ENCODE peak calls at places on chromosomes 4 and X, in eight cellular contexts. One of them, this sample, is unnamed. For H3K4me1 and H3K36me3, the result is how much of the 10 kb centered on the place peaks cover.

GRCh38 chr4:20318899-20319291 is 67.2 kb downstream of the SLIT2 start:
- DNase-seq in ovary: no peak
- DNase-seq in adipocyte: peak
- DNase-seq in mammary epithelial cell: no peak
- DNase-seq in HCT116: no peak
- DNase-seq in aorta: no peak
- DNase-seq in CD8-positive, alpha-beta T cell: no peak
- DNase-seq in psoas muscle: no peak
- DNase-seq in this sample: peak

GRCh38 chrX:19121898-19122640 is at the start of gene ADGRG2:
- DNase-seq in ovary: peak
- DNase-seq in adipocyte: peak
- DNase-seq in mammary epithelial cell: peak
- DNase-seq in HCT116: no peak
- DNase-seq in aorta: peak
- DNase-seq in CD8-positive, alpha-beta T cell: no peak
- DNase-seq in psoas muscle: no peak
- DNase-seq in this sample: peak

GRCh38 chr4:2243682-2244380 is 1.9 kb upstream of the HAUS3 start:
- DNase-seq in ovary: peak
- DNase-seq in adipocyte: peak
- DNase-seq in mammary epithelial cell: no peak
- DNase-seq in HCT116: no peak
- DNase-seq in aorta: peak
- DNase-seq in CD8-positive, alpha-beta T cell: no peak
- DNase-seq in psoas muscle: peak
- DNase-seq in this sample: no peak

GRCh38 chrX:31212856-31213748 is 141.3 kb upstream of the FTHL17 start:
- DNase-seq in ovary: no peak
- DNase-seq in adipocyte: no peak
- DNase-seq in mammary epithelial cell: peak
- DNase-seq in HCT116: no peak
- DNase-seq in aorta: no peak
- DNase-seq in CD8-positive, alpha-beta T cell: no peak
- DNase-seq in psoas muscle: no peak
- DNase-seq in this sample: no peak

GRCh38 chr4:6692806-6693205 is 872 bp upstream of the S100P start:
- DNase-seq in ovary: no peak
- DNase-seq in adipocyte: peak
- DNase-seq in mammary epithelial cell: peak
- DNase-seq in HCT116: no peak
- DNase-seq in aorta: no peak
- DNase-seq in CD8-positive, alpha-beta T cell: no peak
- DNase-seq in psoas muscle: no peak
- DNase-seq in this sample: no peak

GRCh38 chrX:54180403-54180802 is 2.7 kb downstream of the FAM120C start:
- DNase-seq in ovary: no peak
- DNase-seq in adipocyte: peak
- DNase-seq in mammary epithelial cell: no peak
- DNase-seq in HCT116: no peak
- DNase-seq in aorta: no peak
- DNase-seq in CD8-positive, alpha-beta T cell: no peak
- DNase-seq in psoas muscle: no peak
- DNase-seq in this sample: no peak

GRCh38 chr4:79651516-79651915 is 243.5 kb upstream of the GK2 start:
- DNase-seq in ovary: no peak
- DNase-seq in adipocyte: peak
- DNase-seq in mammary epithelial cell: no peak
- DNase-seq in HCT116: no peak
- DNase-seq in aorta: no peak
- DNase-seq in CD8-positive, alpha-beta T cell: no peak
- DNase-seq in psoas muscle: no peak
- DNase-seq in this sample: no peak

GRCh38 chr4:865121-865465 is 39.2 kb upstream of the CPLX1 start:
- DNase-seq in ovary: no peak
- DNase-seq in adipocyte: no peak
- DNase-seq in mammary epithelial cell: no peak
- DNase-seq in HCT116: no peak
- DNase-seq in aorta: no peak
- DNase-seq in CD8-positive, alpha-beta T cell: peak
- DNase-seq in psoas muscle: no peak
- DNase-seq in this sample: no peak

GRCh38 chrX:8987672-8988250 is 46.2 kb downstream of the FAM9B start:
- DNase-seq in ovary: no peak
- DNase-seq in adipocyte: no peak
- DNase-seq in mammary epithelial cell: no peak
- DNase-seq in HCT116: no peak
- DNase-seq in aorta: no peak
- DNase-seq in CD8-positive, alpha-beta T cell: peak
- DNase-seq in psoas muscle: no peak
- DNase-seq in this sample: no peak

GRCh38 chr4:111792592-111792991 is 352.7 kb upstream of the FAM241A start:
- DNase-seq in ovary: no peak
- DNase-seq in adipocyte: no peak
- DNase-seq in mammary epithelial cell: no peak
- DNase-seq in HCT116: no peak
- DNase-seq in aorta: no peak
- DNase-seq in CD8-positive, alpha-beta T cell: no peak
- DNase-seq in psoas muscle: no peak
- DNase-seq in this sample: no peak

GRCh38 chr4:184798504-184798903 is 27.3 kb downstream of the ACSL1 start:
- DNase-seq in ovary: no peak
- DNase-seq in adipocyte: no peak
- DNase-seq in mammary epithelial cell: no peak
- DNase-seq in HCT116: no peak
- DNase-seq in aorta: no peak
- DNase-seq in CD8-positive, alpha-beta T cell: no peak
- DNase-seq in psoas muscle: no peak
- DNase-seq in this sample: no peak

GRCh38 chr4:173288296-173288695 is 45.9 kb downstream of the HMGB2 start:
- DNase-seq in ovary: no peak
- DNase-seq in adipocyte: peak
- DNase-seq in mammary epithelial cell: peak
- DNase-seq in HCT116: peak
- DNase-seq in aorta: no peak
- DNase-seq in CD8-positive, alpha-beta T cell: peak
- DNase-seq in psoas muscle: no peak
- DNase-seq in this sample: peak

GRCh38 chr4:98284640-98285046 is 23.5 kb downstream of the RAP1GDS1 start:
- DNase-seq in ovary: no peak
- DNase-seq in adipocyte: no peak
- DNase-seq in mammary epithelial cell: peak
- DNase-seq in HCT116: peak
- DNase-seq in aorta: no peak
- DNase-seq in CD8-positive, alpha-beta T cell: no peak
- DNase-seq in psoas muscle: no peak
- DNase-seq in this sample: no peak

GRCh38 chr4:78154972-78155371 is 97.8 kb downstream of the FRAS1 start:
- DNase-seq in ovary: no peak
- DNase-seq in adipocyte: no peak
- DNase-seq in mammary epithelial cell: no peak
- DNase-seq in HCT116: no peak
- DNase-seq in aorta: no peak
- DNase-seq in CD8-positive, alpha-beta T cell: no peak
- DNase-seq in psoas muscle: no peak
- DNase-seq in this sample: no peak

GRCh38 chr4:145937990-145938611 is 522 bp downstream of the ZNF827 start:
- DNase-seq in ovary: peak
- DNase-seq in adipocyte: peak
- DNase-seq in mammary epithelial cell: peak
- DNase-seq in HCT116: no peak
- DNase-seq in aorta: no peak
- DNase-seq in CD8-positive, alpha-beta T cell: peak
- DNase-seq in psoas muscle: no peak
- DNase-seq in this sample: peak

GRCh38 chrX:46485897-46486296 is 59.3 kb downstream of the ZNF674 start:
- DNase-seq in ovary: no peak
- DNase-seq in adipocyte: no peak
- DNase-seq in mammary epithelial cell: no peak
- DNase-seq in HCT116: no peak
- DNase-seq in aorta: no peak
- DNase-seq in CD8-positive, alpha-beta T cell: no peak
- DNase-seq in psoas muscle: no peak
- DNase-seq in this sample: peak

GRCh38 chr4:74316397-74316796 is 8.1 kb downstream of the EPGN start:
- DNase-seq in ovary: no peak
- DNase-seq in adipocyte: peak
- DNase-seq in mammary epithelial cell: no peak
- DNase-seq in HCT116: no peak
- DNase-seq in aorta: no peak
- DNase-seq in CD8-positive, alpha-beta T cell: no peak
- DNase-seq in psoas muscle: no peak
- DNase-seq in this sample: no peak

GRCh38 chrX:84362184-84362838 is 139.9 kb downstream of the HDX start:
- DNase-seq in ovary: no peak
- DNase-seq in adipocyte: peak
- DNase-seq in mammary epithelial cell: no peak
- DNase-seq in HCT116: no peak
- DNase-seq in aorta: no peak
- DNase-seq in CD8-positive, alpha-beta T cell: no peak
- DNase-seq in psoas muscle: no peak
- DNase-seq in this sample: no peak

GRCh38 chr4:62431513-62431912 is 1231.4 kb downstream of the ADGRL3 start:
- DNase-seq in ovary: no peak
- DNase-seq in adipocyte: no peak
- DNase-seq in mammary epithelial cell: peak
- DNase-seq in HCT116: no peak
- DNase-seq in aorta: no peak
- DNase-seq in CD8-positive, alpha-beta T cell: no peak
- DNase-seq in psoas muscle: no peak
- DNase-seq in this sample: peak

GRCh38 chr4:8155048-8155447 is 3.6 kb downstream of the ABLIM2 start:
- DNase-seq in ovary: no peak
- DNase-seq in adipocyte: peak
- DNase-seq in mammary epithelial cell: no peak
- DNase-seq in HCT116: no peak
- DNase-seq in aorta: no peak
- DNase-seq in CD8-positive, alpha-beta T cell: no peak
- DNase-seq in psoas muscle: no peak
- DNase-seq in this sample: no peak

GRCh38 chr4:169256101-169256612 is 14.6 kb downstream of the SH3RF1 start:
- DNase-seq in ovary: no peak
- DNase-seq in adipocyte: no peak
- DNase-seq in mammary epithelial cell: no peak
- DNase-seq in HCT116: no peak
- DNase-seq in aorta: no peak
- DNase-seq in CD8-positive, alpha-beta T cell: no peak
- DNase-seq in psoas muscle: no peak
- DNase-seq in this sample: no peak

DNA sequence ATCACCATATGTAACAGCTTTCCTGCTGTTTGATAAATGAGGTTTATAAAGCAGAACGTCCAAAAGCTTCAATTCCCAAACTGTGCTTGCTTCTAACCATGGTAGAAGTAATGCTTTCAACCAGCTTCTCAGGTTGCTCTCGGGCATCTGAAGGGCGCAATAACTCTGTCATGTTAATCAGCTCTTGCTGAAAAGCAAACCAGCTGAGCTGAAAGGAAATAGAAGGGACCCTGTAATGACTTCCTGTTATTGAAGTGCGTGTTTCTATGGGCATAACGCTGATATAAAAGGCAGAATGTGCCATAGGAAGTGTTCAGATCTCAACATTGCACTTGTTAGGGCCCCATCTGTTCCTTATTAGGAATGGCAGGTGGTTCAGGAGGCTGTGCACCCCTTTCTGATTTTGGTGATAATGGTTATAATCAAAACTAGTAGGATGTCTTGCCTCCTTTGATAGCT is 21.2 kb downstream of the HERC3 start:
- DNase-seq in ovary: no peak
- DNase-seq in adipocyte: no peak
- DNase-seq in mammary epithelial cell: no peak
- DNase-seq in HCT116: no peak
- DNase-seq in aorta: no peak
- DNase-seq in CD8-positive, alpha-beta T cell: peak
- DNase-seq in psoas muscle: no peak
- DNase-seq in this sample: no peak
- H3K4me1 ChIP-seq in ovary: under half
- H3K4me1 ChIP-seq in adipocyte: half or more
- H3K4me1 ChIP-seq in mammary epithelial cell: half or more
- H3K4me1 ChIP-seq in HCT116: under half
- H3K4me1 ChIP-seq in aorta: under half
- H3K4me1 ChIP-seq in CD8-positive, alpha-beta T cell: half or more
- H3K4me1 ChIP-seq in psoas muscle: half or more
- H3K4me1 ChIP-seq in this sample: under half

DNA sequence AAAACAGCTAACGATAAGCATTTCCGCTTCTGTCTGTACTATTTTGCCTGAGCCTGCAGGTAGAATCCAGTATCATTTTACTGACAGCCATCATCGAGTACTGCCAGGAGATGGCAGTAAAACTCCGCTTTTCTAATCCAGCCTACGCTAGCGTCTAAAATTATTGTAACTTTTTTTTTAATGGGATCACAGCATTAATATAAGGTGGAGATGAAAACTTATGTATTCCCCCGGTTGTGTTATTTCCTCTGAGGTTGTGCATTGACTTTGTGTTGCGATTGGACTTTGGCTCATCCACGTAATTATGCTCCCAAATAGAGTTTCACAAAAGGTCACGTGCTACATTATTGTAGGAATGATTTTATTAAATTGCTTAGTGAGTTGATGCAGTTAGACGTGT is 248.1 kb downstream of the C4orf33 start:
- DNase-seq in ovary: no peak
- DNase-seq in adipocyte: peak
- DNase-seq in mammary epithelial cell: peak
- DNase-seq in HCT116: peak
- DNase-seq in aorta: no peak
- DNase-seq in CD8-positive, alpha-beta T cell: no peak
- DNase-seq in psoas muscle: no peak
- DNase-seq in this sample: peak
- H3K4me3 ChIP-seq in ovary: no peak
- H3K4me3 ChIP-seq in adipocyte: peak
- H3K4me3 ChIP-seq in mammary epithelial cell: no peak
- H3K4me3 ChIP-seq in HCT116: no peak
- H3K4me3 ChIP-seq in aorta: no peak
- H3K4me3 ChIP-seq in CD8-positive, alpha-beta T cell: no peak
- H3K4me3 ChIP-seq in psoas muscle: no peak
- H3K4me3 ChIP-seq in this sample: no peak

DNA sequence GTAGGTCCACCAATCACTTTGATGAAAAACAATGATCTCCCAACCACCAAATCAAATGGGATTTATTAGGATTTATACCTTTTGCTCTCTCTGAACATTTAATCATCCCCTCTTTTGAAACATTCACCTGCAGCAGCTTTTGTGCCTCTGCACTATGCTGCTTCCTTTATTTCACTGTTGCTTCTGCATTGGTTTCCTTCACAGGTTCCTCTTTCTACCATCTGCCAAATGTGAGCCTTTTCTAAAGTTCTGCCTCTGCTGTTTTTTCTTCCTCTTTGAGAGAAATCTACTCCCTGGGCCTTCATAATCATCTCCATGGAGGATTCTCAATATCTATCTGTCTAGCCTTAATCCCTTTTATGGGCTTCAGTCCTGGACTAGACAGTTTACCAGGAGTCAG is 24.7 kb downstream of the CUL4B start:
- DNase-seq in ovary: no peak
- DNase-seq in adipocyte: no peak
- DNase-seq in mammary epithelial cell: no peak
- DNase-seq in HCT116: no peak
- DNase-seq in aorta: no peak
- DNase-seq in CD8-positive, alpha-beta T cell: no peak
- DNase-seq in psoas muscle: no peak
- DNase-seq in this sample: no peak
- H3K36me3 ChIP-seq in ovary: under half
- H3K36me3 ChIP-seq in adipocyte: half or more
- H3K36me3 ChIP-seq in mammary epithelial cell: under half
- H3K36me3 ChIP-seq in HCT116: under half
- H3K36me3 ChIP-seq in aorta: under half
- H3K36me3 ChIP-seq in CD8-positive, alpha-beta T cell: under half
- H3K36me3 ChIP-seq in psoas muscle: under half
- H3K36me3 ChIP-seq in this sample: half or more

GRCh38 chrX:4243759-4244158 is 530.3 kb upstream of the PRKX start:
- DNase-seq in ovary: no peak
- DNase-seq in adipocyte: no peak
- DNase-seq in mammary epithelial cell: no peak
- DNase-seq in HCT116: no peak
- DNase-seq in aorta: no peak
- DNase-seq in CD8-positive, alpha-beta T cell: no peak
- DNase-seq in psoas muscle: no peak
- DNase-seq in this sample: no peak
- H3K4me1 ChIP-seq in ovary: under half
- H3K4me1 ChIP-seq in adipocyte: under half
- H3K4me1 ChIP-seq in mammary epithelial cell: under half
- H3K4me1 ChIP-seq in HCT116: under half
- H3K4me1 ChIP-seq in aorta: under half
- H3K4me1 ChIP-seq in CD8-positive, alpha-beta T cell: under half
- H3K4me1 ChIP-seq in psoas muscle: under half
- H3K4me1 ChIP-seq in this sample: under half

This sample was measured in HAP-1.